ENCODE peak calls at places on chromosomes 12 and 14, in ten cellular contexts. W is dorsolateral prefrontal cortex; R is HTR-8/SVneo; L is Karpas-422; Q is activated CD8-positive, alpha-beta T cell treated with anti-CD3 and anti-CD28 coated beads for 36 hours; S is skeletal muscle cell; U is IMR-90; H is MCF 10A; Y is iPS-NIHi11; Z is GM10248. M is an unnamed sample.

GRCh38 chr12:39852346-39852745 is 232.7 kb upstream of the ABCD2 start:
- DNase-seq in W (no peak), R (no peak), L (no peak), Q (no peak), S (no peak), U (peak), H (no peak), Y (no peak), Z (no peak), M (peak)

GRCh38 chr12:124450376-124450750 is 117.0 kb downstream of the NCOR2 start:
- DNase-seq in W (no peak), R (no peak), L (no peak), Q (no peak), S (no peak), U (no peak), H (no peak), Y (no peak), Z (no peak), M (no peak)

GRCh38 chr14:90603336-90603735 is 206.5 kb downstream of the CALM1 start:
- DNase-seq in W (no peak), R (no peak), L (no peak), Q (no peak), S (no peak), U (peak), H (no peak), Y (no peak), Z (no peak), M (no peak)

GRCh38 chr12:115191342-115191741 is 507.4 kb upstream of the TBX3 start:
- DNase-seq in W (no peak), R (no peak), L (no peak), Q (no peak), S (no peak), U (no peak), H (peak), Y (no peak), Z (no peak), M (no peak)

GRCh38 chr14:45287609-45288008 is 34.6 kb upstream of the MIS18BP1 start:
- DNase-seq in W (no peak), R (peak), L (no peak), Q (no peak), S (no peak), U (no peak), H (peak), Y (no peak), Z (no peak), M (no peak)

GRCh38 chr12:9378430-9378835 is 170.2 kb upstream of the PZP start:
- DNase-seq in W (no peak), R (peak), L (no peak), Q (no peak), S (no peak), U (no peak), H (peak), Y (peak), Z (no peak), M (peak)

GRCh38 chr12:123050331-123050809 is 69.9 kb downstream of the ARL6IP4 start:
- DNase-seq in W (no peak), R (no peak), L (no peak), Q (no peak), S (no peak), U (peak), H (peak), Y (no peak), Z (no peak), M (no peak)

GRCh38 chr12:99380701-99381100 is 266.9 kb upstream of the GARIN6 start:
- DNase-seq in W (no peak), R (no peak), L (peak), Q (no peak), S (no peak), U (no peak), H (no peak), Y (no peak), Z (no peak), M (no peak)

GRCh38 chr12:64318605-64319004 is 72.0 kb downstream of the C12orf56 start:
- DNase-seq in W (no peak), R (no peak), L (no peak), Q (no peak), S (peak), U (peak), H (peak), Y (peak), Z (peak), M (no peak)

GRCh38 chr14:53950031-53950793 is 6.4 kb downstream of the BMP4 start:
- DNase-seq in W (no peak), R (no peak), L (no peak), Q (no peak), S (no peak), U (no peak), H (no peak), Y (no peak), Z (no peak), M (no peak)

GRCh38 chr12:58420496-58420895 is 479.1 kb downstream of the ATP23 start:
- DNase-seq in W (no peak), R (no peak), L (no peak), Q (no peak), S (no peak), U (no peak), H (peak), Y (no peak), Z (no peak), M (peak)

GRCh38 chr14:103880334-103880985 is 33.1 kb upstream of the PPP1R13B start:
- DNase-seq in W (peak), R (no peak), L (no peak), Q (peak), S (peak), U (peak), H (peak), Y (no peak), Z (no peak), M (no peak)

GRCh38 chr12:51020448-51021182 is 5.6 kb downstream of the SLC11A2 start:
- DNase-seq in W (no peak), R (no peak), L (no peak), Q (no peak), S (no peak), U (no peak), H (no peak), Y (no peak), Z (no peak), M (no peak)

M was measured in foreskin keratinocyte.